ENCODE peak calls at places on chromosomes 11 and 22, in ten cellular contexts. X is neuronal stem cell; F is cardiac muscle cell; E is spleen; A is H9; K is mucosa of descending colon; C is A549; S is CD8-positive, alpha-beta memory T cell; Y is adipocyte; Z is colonic mucosa. M is an unnamed sample.

GRCh38 chr11:86795962-86796361 is 4.4 kb upstream of the PRSS23 start:
- DNase-seq in K (no peak), Y (no peak), C (no peak), Z (no peak), S (no peak), F (peak; percentile 76), X (no peak), A (no peak), E (no peak), M (no peak)

GRCh38 chr11:72641900-72642814 is 32.1 kb downstream of the PDE2A start:
- DNase-seq in X (no peak), Z (peak; percentile 33), K (peak; percentile 63), C (peak; percentile 69), S (no peak), A (peak; percentile 60), F (peak; percentile 19), Y (peak; percentile 60), E (peak; percentile 85), M (peak; percentile 38)

GRCh38 chr22:39350803-39351688 is 1.3 kb downstream of the SYNGR1 start:
- DNase-seq in K (no peak), A (peak; percentile 38), F (no peak), Z (no peak), S (no peak), E (no peak), Y (no peak), X (no peak), C (no peak), M (no peak)

GRCh38 chr22:47552024-47552423 is 789.6 kb downstream of the TBC1D22A start:
- DNase-seq in A (no peak), K (no peak), S (no peak), E (no peak), X (no peak), C (no peak), Z (no peak), Y (no peak), F (no peak), M (no peak)

GRCh38 chr22:50260434-50260800 is 1.1 kb downstream of the MAPK12 start:
- DNase-seq in X (no peak), C (no peak), Z (no peak), E (no peak), F (no peak), Y (peak; percentile 39), S (no peak), K (no peak), A (no peak), M (no peak)

GRCh38 chr11:95682552-95682951 is 107.0 kb downstream of the FAM76B start:
- DNase-seq in K (no peak), S (no peak), E (no peak), A (no peak), F (peak; percentile 41), C (no peak), Y (no peak), X (no peak), Z (no peak), M (no peak)

GRCh38 chr11:120178441-120179070 is 32.3 kb upstream of the OAF start:
- DNase-seq in C (no peak), A (no peak), F (no peak), K (no peak), X (no peak), Y (peak; percentile 48), S (no peak), E (peak; percentile 37), Z (no peak), M (no peak)

GRCh38 chr11:121889931-121890330 is 226.1 kb downstream of the BLID start:
- DNase-seq in K (no peak), E (no peak), Y (peak; percentile 65), F (peak; percentile 43), S (no peak), Z (no peak), X (no peak), A (no peak), C (no peak), M (no peak)

DNA sequence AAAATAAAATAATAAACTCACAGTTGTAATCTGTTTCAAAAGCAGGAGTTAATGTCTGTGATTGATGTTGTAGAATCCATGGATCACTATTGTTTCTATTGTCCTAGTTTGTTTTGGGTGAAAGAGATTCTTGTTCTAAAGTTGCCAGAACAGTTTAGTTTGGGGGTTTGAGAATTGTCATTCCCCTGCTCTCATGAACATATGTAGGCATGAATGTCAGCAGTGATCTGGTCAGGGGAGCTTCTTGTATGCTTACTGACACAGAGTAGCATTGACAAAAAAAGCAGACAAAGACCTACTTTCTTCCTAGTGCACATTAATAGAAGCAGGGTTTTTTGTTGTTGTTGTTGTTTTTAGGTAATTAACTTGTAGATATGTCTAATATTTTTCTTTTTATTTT is 38.6 kb downstream of the ARHGAP1 start:
- DNase-seq in E (no peak), Z (no peak), F (no peak), Y (no peak), K (no peak), X (no peak), S (no peak), C (no peak), A (no peak), M (no peak)
- H3K4me1 ChIP-seq in E (no peaks in the 10 kb centered on the region), Z (no peaks in the 10 kb centered on the region), F (peaks cover 4% of the 10 kb centered on the region), Y (peaks cover 52% of the 10 kb centered on the region), K (no peaks in the 10 kb centered on the region), X (no peaks in the 10 kb centered on the region), S (no peaks in the 10 kb centered on the region), C (peaks cover 3% of the 10 kb centered on the region), A (no peaks in the 10 kb centered on the region), M (peaks cover 9% of the 10 kb centered on the region)

GRCh38 chr11:68010058-68011041 is at the start of gene ALDH3B1:
- DNase-seq in Y (peak; percentile 97), S (no peak), Z (peak; percentile 94), A (peak; percentile 62), C (peak; percentile 81), K (peak; percentile 91), E (peak; percentile 93), F (peak; percentile 92), X (no peak), M (peak; percentile 98)
- H3K4me1 ChIP-seq in Y (peaks cover 57% of the 10 kb centered on the region), S (no peaks in the 10 kb centered on the region), Z (peaks cover 13% of the 10 kb centered on the region), A (no peaks in the 10 kb centered on the region), C (peaks cover 74% of the 10 kb centered on the region), K (peaks cover 50% of the 10 kb centered on the region), E (peaks cover 18% of the 10 kb centered on the region), F (peaks cover 7% of the 10 kb centered on the region), X (peaks cover 50% of the 10 kb centered on the region), M (peaks cover 55% of the 10 kb centered on the region)

GRCh38 chr11:102933627-102934026 is 21.9 kb downstream of the MMP13 start:
- DNase-seq in Y (no peak), A (no peak), F (no peak), S (no peak), Z (no peak), E (no peak), X (no peak), C (no peak), K (no peak), M (no peak)
- H3K4me1 ChIP-seq in Y (peaks cover 7% of the 10 kb centered on the region), A (no peaks in the 10 kb centered on the region), F (peaks cover 5% of the 10 kb centered on the region), S (no peaks in the 10 kb centered on the region), Z (no peaks in the 10 kb centered on the region), E (peaks cover 2% of the 10 kb centered on the region), X (no peaks in the 10 kb centered on the region), C (no peaks in the 10 kb centered on the region), K (no peaks in the 10 kb centered on the region), M (no peaks in the 10 kb centered on the region)

GRCh38 chr11:114140826-114141225 is 81.3 kb downstream of the ZBTB16 start:
- DNase-seq in A (no peak), S (no peak), X (no peak), C (no peak), F (no peak), Y (no peak), Z (no peak), K (no peak), E (no peak), M (no peak)

GRCh38 chr11:114137838-114138237 is 78.3 kb downstream of the ZBTB16 start:
- DNase-seq in Y (no peak), A (no peak), F (no peak), Z (no peak), X (no peak), S (no peak), E (no peak), K (no peak), C (no peak), M (no peak)

GRCh38 chr11:114137054-114137453 is 77.5 kb downstream of the ZBTB16 start:
- DNase-seq in Z (no peak), X (no peak), A (no peak), K (no peak), S (no peak), Y (no peak), E (no peak), F (no peak), C (no peak), M (no peak)

GRCh38 chr11:114135737-114136151 is 76.2 kb downstream of the ZBTB16 start:
- DNase-seq in Z (no peak), A (peak; percentile 33), K (no peak), X (no peak), C (no peak), Y (peak; percentile 65), F (peak; percentile 80), S (no peak), E (no peak), M (no peak)

DNA sequence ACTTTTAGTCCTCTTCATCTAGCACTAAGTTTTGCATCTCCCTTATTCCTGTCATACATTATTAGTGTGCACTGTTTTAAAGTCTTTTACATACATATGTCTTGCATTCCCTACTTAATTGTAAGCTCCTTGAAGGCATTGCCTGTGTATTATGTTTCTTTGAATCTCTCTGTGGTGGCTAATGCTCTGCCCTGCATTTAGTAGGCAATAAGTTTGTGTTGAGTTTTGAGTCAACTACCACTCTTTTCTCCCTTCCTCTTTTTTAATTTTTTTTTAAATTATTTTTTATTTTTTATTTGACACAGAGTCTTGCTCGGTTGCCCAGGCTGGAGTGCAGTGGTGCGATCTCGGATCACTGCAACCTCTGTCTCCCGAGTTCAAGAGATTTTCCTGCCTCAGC is 78.9 kb downstream of the ZBTB16 start:
- DNase-seq in K (no peak), Y (no peak), C (no peak), A (no peak), S (no peak), Z (no peak), F (no peak), E (no peak), X (no peak), M (no peak)
- H3K4me1 ChIP-seq in K (peaks cover 35% of the 10 kb centered on the region), Y (peaks cover 88% of the 10 kb centered on the region), C (no peaks in the 10 kb centered on the region), A (peaks cover 5% of the 10 kb centered on the region), S (peaks cover 23% of the 10 kb centered on the region), Z (peaks cover 3% of the 10 kb centered on the region), F (no peaks in the 10 kb centered on the region), E (peaks cover 32% of the 10 kb centered on the region), X (peaks cover 41% of the 10 kb centered on the region), M (peaks cover 89% of the 10 kb centered on the region)

GRCh38 chr22:42208362-42208761 is 62.1 kb downstream of the TCF20 start:
- DNase-seq in Y (no peak), Z (no peak), C (no peak), K (no peak), A (no peak), E (no peak), X (no peak), S (no peak), F (no peak), M (no peak)
- H3K4me1 ChIP-seq in Y (peaks cover 3% of the 10 kb centered on the region), Z (no peaks in the 10 kb centered on the region), C (no peaks in the 10 kb centered on the region), K (peaks cover 2% of the 10 kb centered on the region), A (no peaks in the 10 kb centered on the region), E (peaks cover 12% of the 10 kb centered on the region), X (peaks cover 9% of the 10 kb centered on the region), S (peaks cover 25% of the 10 kb centered on the region), F (peaks cover 4% of the 10 kb centered on the region), M (peaks cover 12% of the 10 kb centered on the region)

GRCh38 chr11:94675788-94676187 is 92.4 kb upstream of the AMOTL1 start:
- DNase-seq in Y (no peak), S (no peak), K (no peak), X (no peak), A (no peak), F (no peak), E (no peak), C (no peak), Z (no peak), M (no peak)
- H3K4me1 ChIP-seq in Y (no peaks in the 10 kb centered on the region), S (no peaks in the 10 kb centered on the region), K (no peaks in the 10 kb centered on the region), X (no peaks in the 10 kb centered on the region), A (no peaks in the 10 kb centered on the region), F (no peaks in the 10 kb centered on the region), E (no peaks in the 10 kb centered on the region), C (no peaks in the 10 kb centered on the region), Z (no peaks in the 10 kb centered on the region), M (no peaks in the 10 kb centered on the region)

GRCh38 chr11:128516467-128516778 is 70.9 kb downstream of the ETS1 start:
- DNase-seq in S (no peak), Y (no peak), X (no peak), A (no peak), F (no peak), C (no peak), Z (no peak), K (no peak), E (no peak), M (no peak)
- H3K4me1 ChIP-seq in S (peaks cover 38% of the 10 kb centered on the region), Y (peaks cover 59% of the 10 kb centered on the region), X (peaks cover 10% of the 10 kb centered on the region), A (peaks cover 6% of the 10 kb centered on the region), F (peaks cover 5% of the 10 kb centered on the region), C (peaks cover 64% of the 10 kb centered on the region), Z (peaks cover 8% of the 10 kb centered on the region), K (peaks cover 27% of the 10 kb centered on the region), E (peaks cover 55% of the 10 kb centered on the region), M (peaks cover 23% of the 10 kb centered on the region)

M was measured in thyroid gland.